ENCODE peak calls at places on chromosomes 2 and 18, in five cellular contexts. Z is H1, E is H9, N is mesenchymal stem cell, Y is IMR-90. D is an unnamed sample.

GRCh38 chr18:41618135-41618534 is 336.9 kb upstream of the PIK3C3 start:
- DNase-seq in N (no peak), E (no peak), Y (no peak), Z (no peak), D (no peak)

GRCh38 chr2:178804791-178805190 is 2.4 kb downstream of the TTN start:
- DNase-seq in Y (peak; percentile 16), Z (no peak), N (peak; percentile 41), E (no peak), D (peak; percentile 61)

GRCh38 chr2:197813093-197813787 is 8.8 kb downstream of the PLCL1 start:
- DNase-seq in N (peak; percentile 54), Z (no peak), Y (peak; percentile 52), E (peak; percentile 28), D (no peak)

GRCh38 chr2:10410716-10411437 is 37.2 kb downstream of the ODC1 start:
- DNase-seq in Y (no peak), E (no peak), N (no peak), Z (no peak), D (no peak)

GRCh38 chr2:131047920-131048560 is 45.2 kb downstream of the FAM168B start:
- DNase-seq in Z (no peak), N (no peak), E (no peak), Y (no peak), D (no peak)

GRCh38 chr2:14016289-14016955 is 616.1 kb upstream of the LRATD1 start:
- DNase-seq in N (no peak), E (no peak), Y (no peak), Z (no peak), D (no peak)

GRCh38 chr2:206494061-206494460 is 50.7 kb downstream of the ADAM23 start:
- DNase-seq in Y (no peak), Z (no peak), E (no peak), N (no peak), D (no peak)

GRCh38 chr2:80304522-80304878 is at the start of gene LRRTM1:
- DNase-seq in N (no peak), Z (no peak), Y (no peak), E (no peak), D (no peak)

GRCh38 chr18:32252461-32252860 is 62.6 kb downstream of the MEP1B start:
- DNase-seq in N (no peak), Z (no peak), Y (no peak), E (no peak), D (no peak)

GRCh38 chr2:224038049-224038829 is 847 bp downstream of the SERPINE2 start:
- DNase-seq in Z (peak; percentile 77), E (peak; percentile 63), N (peak; percentile 57), Y (peak; percentile 13), D (peak; percentile 48)

GRCh38 chr2:42868096-42868495 is 75.7 kb upstream of the HAAO start:
- DNase-seq in N (no peak), Z (no peak), E (no peak), Y (no peak), D (no peak)

GRCh38 chr2:27400348-27401135 is 8.8 kb downstream of the PPM1G start:
- DNase-seq in Z (no peak), E (no peak), N (no peak), Y (no peak), D (no peak)

GRCh38 chr2:149747456-149747855 is 159.9 kb upstream of the MMADHC start:
- DNase-seq in N (no peak), E (no peak), Z (no peak), Y (no peak), D (no peak)

GRCh38 chr2:10495988-10496313 is 47.8 kb upstream of the ODC1 start:
- DNase-seq in Z (peak; percentile 41), Y (no peak), E (no peak), N (no peak), D (no peak)

GRCh38 chr18:8307960-8308359 is 301.3 kb upstream of the RAB12 start:
- DNase-seq in Z (no peak), E (no peak), Y (no peak), N (no peak), D (no peak)

GRCh38 chr2:120871881-120872620 is 136.4 kb downstream of the GLI2 start:
- DNase-seq in E (no peak), Y (no peak), Z (no peak), N (no peak), D (no peak)

GRCh38 chr2:133986076-133986837 is 267.6 kb upstream of the MGAT5 start:
- DNase-seq in Z (no peak), E (no peak), Y (peak; percentile 82), N (peak; percentile 28), D (no peak)

GRCh38 chr2:54457326-54458023 is 1.3 kb downstream of the SPTBN1 start:
- DNase-seq in E (peak; percentile 72), N (peak; percentile 48), Z (peak; percentile 69), Y (no peak), D (no peak)

GRCh38 chr2:96832751-96833507 is 10.9 kb downstream of the ANKRD23 start:
- DNase-seq in E (peak; percentile 93), N (peak; percentile 53), Z (peak; percentile 86), Y (peak; percentile 64), D (peak; percentile 96)

GRCh38 chr2:231795525-231796327 is 9.5 kb downstream of the COPS7B start:
- DNase-seq in N (peak; percentile 68), Z (no peak), E (no peak), Y (peak; percentile 75), D (no peak)

GRCh38 chr18:22214731-22215528 is 45.5 kb downstream of the GATA6 start:
- DNase-seq in Z (no peak), N (peak; percentile 68), Y (peak; percentile 57), E (no peak), D (no peak)

GRCh38 chr18:65753520-65753919 is 2.7 kb downstream of the CDH7 start:
- DNase-seq in N (peak; percentile 54), E (peak; percentile 65), Y (no peak), Z (no peak), D (peak; percentile 10)

GRCh38 chr2:18749912-18750526 is 160.7 kb upstream of the NT5C1B start:
- DNase-seq in Y (peak; percentile 66), Z (peak; percentile 54), E (no peak), N (peak; percentile 68), D (peak; percentile 75)

GRCh38 chr18:24051256-24051947 is 36.8 kb downstream of the TTC39C start:
- DNase-seq in N (peak; percentile 61), Y (peak; percentile 77), Z (no peak), E (no peak), D (no peak)

GRCh38 chr2:75822336-75822735 is 111.6 kb upstream of the GCFC2 start:
- DNase-seq in N (no peak), Y (no peak), Z (no peak), E (no peak), D (no peak)

GRCh38 chr2:223997938-223998337 is 40.7 kb downstream of the MRPL44 start:
- DNase-seq in Z (no peak), Y (peak; percentile 30), N (peak; percentile 41), E (no peak), D (no peak)

DNA sequence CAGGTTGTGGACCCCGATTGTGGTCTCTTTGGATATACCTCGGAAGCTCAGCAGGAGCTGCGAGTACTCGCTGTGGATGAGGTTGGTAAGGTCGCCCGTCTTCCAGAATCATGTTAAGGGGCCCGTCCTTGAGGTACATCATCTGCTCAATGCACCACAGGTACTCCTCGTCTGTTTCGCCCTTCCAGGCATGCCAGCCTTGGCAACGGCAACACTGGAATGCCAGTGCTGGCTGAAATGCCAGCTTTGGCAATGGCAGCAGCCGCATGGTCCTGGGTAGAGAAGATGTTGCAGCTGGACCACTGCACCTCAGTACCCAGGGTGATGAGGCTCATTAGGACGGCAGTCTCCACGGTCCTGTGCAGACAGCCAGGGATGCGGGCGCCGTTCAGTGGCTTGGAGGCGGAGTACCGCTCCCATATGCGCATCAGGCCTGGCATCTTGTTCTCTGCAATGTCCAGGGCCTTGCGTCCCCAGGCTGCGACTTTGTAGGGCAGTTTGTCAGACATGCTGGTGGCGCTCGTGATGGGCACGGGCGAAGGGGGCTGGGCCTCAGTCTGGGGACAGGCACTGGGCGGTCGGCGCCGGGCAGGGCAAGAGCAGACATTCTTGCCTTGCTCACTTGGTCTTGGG is 122.2 kb upstream of the NXPH2 start:
- DNase-seq in Z (no peak), Y (no peak), E (no peak), N (no peak), D (no peak)
- H3K18ac ChIP-seq in Z (no peak overlapping the region), Y (no peak overlapping the region), E (no peak overlapping the region), N (no peak overlapping the region), D (no peak overlapping the region)

GRCh38 chr2:118857677-118858484 is 10.4 kb upstream of the EN1 start:
- DNase-seq in E (peak; percentile 48), N (no peak), Z (peak; percentile 53), Y (no peak), D (no peak)

GRCh38 chr2:118856330-118856977 is 9.0 kb upstream of the EN1 start:
- DNase-seq in Z (no peak), Y (no peak), N (no peak), E (peak; percentile 34), D (no peak)

GRCh38 chr2:118858485-118859156 is 11.2 kb upstream of the EN1 start:
- DNase-seq in Y (no peak), E (peak; percentile 58), N (no peak), Z (peak; percentile 71), D (no peak)

GRCh38 chr2:118855451-118856279 is 8.2 kb upstream of the EN1 start:
- DNase-seq in Z (peak; percentile 99), Y (peak; percentile 52), N (peak; percentile 60), E (peak; percentile 92), D (peak; percentile 88)

GRCh38 chr2:118856978-118857676 is 9.7 kb upstream of the EN1 start:
- DNase-seq in N (no peak), E (peak; percentile 50), Z (peak; percentile 62), Y (no peak), D (no peak)
- H2BK120ac ChIP-seq in N (no peak overlapping the region), E (no peak overlapping the region), Z (no peak overlapping the region), Y (no peak overlapping the region), D (no peak overlapping the region)

GRCh38 chr2:217338306-217338916 is 478.5 kb upstream of the TNP1 start:
- DNase-seq in Y (peak; percentile 96), N (peak; percentile 82), E (no peak), Z (no peak), D (peak; percentile 41)
- H3K18ac ChIP-seq in Y (peak overlapping the region; percentile 100), N (no peak overlapping the region), E (no peak overlapping the region), Z (no peak overlapping the region), D (no peak overlapping the region)

GRCh38 chr2:72995420-72996151 is 75.9 kb downstream of the SFXN5 start:
- DNase-seq in Z (peak; percentile 41), Y (no peak), E (peak; percentile 25), N (no peak), D (no peak)

GRCh38 chr2:72994991-72995380 is 76.5 kb downstream of the SFXN5 start:
- DNase-seq in N (no peak), E (no peak), Z (peak; percentile 39), Y (no peak), D (no peak)

GRCh38 chr2:72993147-72993546 is 75.8 kb downstream of the EMX1 start:
- DNase-seq in Z (peak; percentile 82), N (peak; percentile 43), Y (peak; percentile 13), E (peak; percentile 69), D (peak; percentile 72)

GRCh38 chr2:72993585-72994280 is 76.4 kb downstream of the EMX1 start:
- DNase-seq in E (peak; percentile 21), Z (no peak), N (no peak), Y (no peak), D (no peak)

DNA sequence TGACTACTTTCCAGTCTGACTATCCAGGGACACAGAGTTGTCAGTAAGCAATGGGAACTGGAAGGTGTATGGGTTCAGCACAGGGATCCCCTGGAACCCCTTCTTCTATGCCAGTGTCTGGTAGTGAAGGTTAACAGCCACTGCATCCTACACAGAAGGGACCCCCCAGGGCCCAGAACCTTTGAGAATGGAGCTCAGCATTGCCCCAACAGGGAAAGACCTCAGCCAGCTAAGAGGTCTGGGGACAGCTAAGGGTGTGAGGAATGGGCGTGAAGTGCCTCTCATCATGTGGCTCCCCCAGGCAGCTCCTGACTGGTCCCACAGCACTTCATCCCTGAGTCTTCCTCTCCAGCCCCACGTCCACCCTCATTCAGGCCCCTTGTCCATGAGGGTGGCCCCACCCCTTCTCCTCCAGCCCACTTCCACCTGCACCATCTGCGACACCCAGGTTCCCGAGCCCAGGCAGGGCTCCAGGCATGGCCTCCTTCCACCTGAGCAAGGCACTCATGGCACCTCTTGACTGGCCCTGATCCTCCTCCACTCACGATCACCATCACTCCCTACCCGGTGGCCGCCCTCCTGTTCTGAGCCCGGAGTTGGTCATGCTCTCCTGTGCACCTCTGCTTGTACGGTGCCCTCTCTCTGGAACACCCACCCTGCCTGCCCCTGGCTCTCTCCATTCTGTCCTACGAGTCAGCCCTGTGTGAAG is 77.1 kb downstream of the SFXN5 start:
- DNase-seq in E (peak; percentile 23), N (no peak), Y (no peak), Z (peak; percentile 41), D (no peak)
- H2BK120ac ChIP-seq in E (no peak overlapping the region), N (no peak overlapping the region), Y (no peak overlapping the region), Z (no peak overlapping the region), D (no peak overlapping the region)